ENCODE peak calls at places on chromosomes 11 and 22, in five cellular contexts. One of them, this sample, is unnamed.

GRCh38 chr11:75031224-75031753 is 42.6 kb downstream of the NEU3 start:
- DNase-seq in K562: peak; percentile 92
- DNase-seq in HCT116: no peak
- DNase-seq in GM12878: no peak
- DNase-seq in HepG2: peak; percentile 41
- DNase-seq in this sample: no peak

GRCh38 chr22:27804683-27805297 is 3.2 kb upstream of the MN1 start:
- DNase-seq in K562: peak; percentile 47
- DNase-seq in HCT116: no peak
- DNase-seq in GM12878: no peak
- DNase-seq in HepG2: peak; percentile 44
- DNase-seq in this sample: peak; percentile 60

GRCh38 chr11:130002352-130002845 is at the start of gene PRDM10:
- DNase-seq in K562: peak; percentile 95
- DNase-seq in HCT116: peak; percentile 84
- DNase-seq in GM12878: no peak
- DNase-seq in HepG2: peak; percentile 85
- DNase-seq in this sample: peak; percentile 99

GRCh38 chr11:6413791-6414231 is 5.1 kb downstream of the APBB1 start:
- DNase-seq in K562: peak; percentile 42
- DNase-seq in HCT116: no peak
- DNase-seq in GM12878: no peak
- DNase-seq in HepG2: no peak
- DNase-seq in this sample: no peak

GRCh38 chr11:58965246-58965985 is 26.1 kb downstream of the GLYATL1 start:
- DNase-seq in K562: no peak
- DNase-seq in HCT116: no peak
- DNase-seq in GM12878: no peak
- DNase-seq in HepG2: no peak
- DNase-seq in this sample: no peak

GRCh38 chr22:35470903-35471321 is 69.7 kb upstream of the RASD2 start:
- DNase-seq in K562: peak; percentile 47
- DNase-seq in HCT116: peak; percentile 28
- DNase-seq in GM12878: no peak
- DNase-seq in HepG2: peak; percentile 83
- DNase-seq in this sample: no peak

GRCh38 chr22:23763579-23764331 is 965 bp downstream of the C22orf15 start:
- DNase-seq in K562: peak; percentile 35
- DNase-seq in HCT116: no peak
- DNase-seq in GM12878: no peak
- DNase-seq in HepG2: no peak
- DNase-seq in this sample: no peak

GRCh38 chr11:130642994-130643393 is 194.5 kb downstream of the ADAMTS15 start:
- DNase-seq in K562: no peak
- DNase-seq in HCT116: no peak
- DNase-seq in GM12878: no peak
- DNase-seq in HepG2: no peak
- DNase-seq in this sample: no peak

GRCh38 chr11:122727101-122727929 is 71.8 kb downstream of the UBASH3B start:
- DNase-seq in K562: no peak
- DNase-seq in HCT116: no peak
- DNase-seq in GM12878: no peak
- DNase-seq in HepG2: no peak
- DNase-seq in this sample: no peak

GRCh38 chr22:44885806-44886360 is 123.9 kb downstream of the PHF21B start:
- DNase-seq in K562: no peak
- DNase-seq in HCT116: no peak
- DNase-seq in GM12878: no peak
- DNase-seq in HepG2: no peak
- DNase-seq in this sample: no peak

GRCh38 chr11:44765676-44766075 is 38.9 kb downstream of the TSPAN18 start:
- DNase-seq in K562: no peak
- DNase-seq in HCT116: no peak
- DNase-seq in GM12878: no peak
- DNase-seq in HepG2: no peak
- DNase-seq in this sample: no peak

GRCh38 chr11:68099474-68100405 is 21.4 kb downstream of the CHKA start:
- DNase-seq in K562: peak; percentile 33
- DNase-seq in HCT116: no peak
- DNase-seq in GM12878: peak; percentile 52
- DNase-seq in HepG2: peak; percentile 99
- DNase-seq in this sample: no peak

DNA sequence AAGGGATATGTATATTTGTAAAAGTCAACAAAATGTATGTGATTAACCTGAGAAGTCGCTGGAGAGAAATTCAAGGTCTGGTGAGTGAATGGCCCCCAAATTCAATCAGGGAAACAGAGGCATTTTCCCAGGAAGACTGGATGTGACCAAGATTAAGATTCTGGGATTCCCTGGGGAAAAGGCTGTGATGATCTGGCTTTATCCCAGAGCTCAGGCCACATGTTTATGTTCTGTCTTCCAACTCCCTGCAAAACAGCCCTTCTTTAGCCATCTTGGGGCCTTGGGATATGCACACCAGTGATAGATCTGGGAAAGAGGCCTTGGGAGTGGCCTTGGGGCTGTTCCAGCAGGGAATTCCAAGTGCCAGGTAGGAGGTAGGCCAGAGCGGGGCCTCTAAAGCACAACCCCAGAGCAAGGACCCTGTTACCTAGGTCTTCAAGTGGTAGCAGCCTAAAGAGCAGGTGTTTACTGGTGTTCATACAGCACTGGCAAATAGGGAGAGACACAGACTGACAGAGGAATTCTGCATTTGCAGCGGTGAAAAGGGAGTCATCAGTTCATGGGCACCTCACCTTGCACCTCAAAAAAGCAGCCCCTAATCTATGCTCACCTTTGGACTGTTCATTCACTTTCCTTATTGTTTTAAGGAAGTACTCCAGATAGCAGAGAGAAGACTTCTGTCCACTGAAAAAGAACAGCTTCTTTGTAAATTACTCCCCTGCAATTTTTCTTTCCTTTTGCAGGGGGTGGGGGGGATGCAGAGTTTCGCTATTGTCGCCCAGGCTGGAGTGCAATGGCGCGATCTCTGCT is 312.4 kb downstream of the BUD13 start:
- DNase-seq in K562: no peak
- DNase-seq in HCT116: no peak
- DNase-seq in GM12878: no peak
- DNase-seq in HepG2: no peak
- DNase-seq in this sample: no peak
- TF ChIP-seq JUND in K562: no peak
- TF ChIP-seq JUND in HCT116: no peak
- TF ChIP-seq JUND in GM12878: no peak
- TF ChIP-seq JUND in HepG2: no peak
- TF ChIP-seq JUND in this sample: no peak

DNA sequence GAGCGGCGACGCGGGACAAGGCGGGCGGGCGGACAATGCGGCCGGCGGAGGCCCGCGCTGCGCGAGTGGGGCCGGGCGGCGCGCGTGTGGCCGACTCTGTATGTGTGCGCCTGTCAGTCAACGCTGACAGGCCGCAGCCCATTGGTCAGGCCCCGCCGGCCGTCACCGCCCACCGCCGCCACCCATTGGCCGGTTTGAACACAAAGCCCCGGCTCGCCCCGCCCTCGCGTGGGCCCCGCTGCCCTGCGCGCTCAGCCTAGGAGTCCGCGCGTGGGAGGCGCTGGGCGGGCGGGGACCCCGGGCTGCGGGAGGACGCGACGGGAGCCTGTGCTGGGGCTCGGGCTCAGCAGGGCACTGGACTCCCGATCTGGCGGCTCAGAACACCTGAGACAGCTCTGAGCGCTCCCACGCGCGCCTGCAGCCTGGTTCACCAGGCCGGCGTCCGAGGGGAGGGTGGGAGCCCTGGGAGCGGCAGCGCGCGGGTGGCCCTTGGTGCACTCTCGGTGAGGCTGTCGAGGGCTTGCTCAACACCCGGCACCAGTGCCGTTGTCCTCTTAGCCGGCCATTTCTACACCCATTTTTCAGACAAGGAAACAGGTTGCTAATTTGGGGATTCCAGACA is at the start of gene SUN2:
- DNase-seq in K562: peak; percentile 98
- DNase-seq in HCT116: no peak
- DNase-seq in GM12878: peak; percentile 53
- DNase-seq in HepG2: peak; percentile 69
- DNase-seq in this sample: peak; percentile 91
- TF ChIP-seq JUND in K562: no peak
- TF ChIP-seq JUND in HCT116: no peak
- TF ChIP-seq JUND in GM12878: no peak
- TF ChIP-seq JUND in HepG2: no peak
- TF ChIP-seq JUND in this sample: no peak

GRCh38 chr11:119363081-119363861 is 16.8 kb upstream of the MFRP start:
- DNase-seq in K562: peak; percentile 22
- DNase-seq in HCT116: no peak
- DNase-seq in GM12878: no peak
- DNase-seq in HepG2: no peak
- DNase-seq in this sample: no peak

GRCh38 chr11:119362741-119363080 is 16.2 kb upstream of the MFRP start:
- DNase-seq in K562: no peak
- DNase-seq in HCT116: no peak
- DNase-seq in GM12878: no peak
- DNase-seq in HepG2: no peak
- DNase-seq in this sample: no peak

GRCh38 chr11:119361961-119362725 is 15.6 kb upstream of the MFRP start:
- DNase-seq in K562: no peak
- DNase-seq in HCT116: no peak
- DNase-seq in GM12878: no peak
- DNase-seq in HepG2: no peak
- DNase-seq in this sample: no peak

GRCh38 chr11:119365071-119365591 is 16.4 kb downstream of the USP2 start:
- DNase-seq in K562: no peak
- DNase-seq in HCT116: no peak
- DNase-seq in GM12878: no peak
- DNase-seq in HepG2: no peak
- DNase-seq in this sample: no peak

GRCh38 chr11:119363874-119364590 is 17.5 kb downstream of the USP2 start:
- DNase-seq in K562: peak; percentile 95
- DNase-seq in HCT116: no peak
- DNase-seq in GM12878: no peak
- DNase-seq in HepG2: no peak
- DNase-seq in this sample: peak; percentile 77
- TF ChIP-seq JUND in K562: no peak
- TF ChIP-seq JUND in HCT116: no peak
- TF ChIP-seq JUND in GM12878: no peak
- TF ChIP-seq JUND in HepG2: no peak
- TF ChIP-seq JUND in this sample: no peak

GRCh38 chr11:110897035-110897434 is 184.8 kb upstream of the ARHGAP20 start:
- DNase-seq in K562: no peak
- DNase-seq in HCT116: no peak
- DNase-seq in GM12878: no peak
- DNase-seq in HepG2: no peak
- DNase-seq in this sample: no peak
- TF ChIP-seq JUND in K562: no peak
- TF ChIP-seq JUND in HCT116: no peak
- TF ChIP-seq JUND in GM12878: no peak
- TF ChIP-seq JUND in HepG2: no peak
- TF ChIP-seq JUND in this sample: no peak

GRCh38 chr11:64121637-64122410 is 44.1 kb downstream of the MACROD1 start:
- DNase-seq in K562: no peak
- DNase-seq in HCT116: no peak
- DNase-seq in GM12878: no peak
- DNase-seq in HepG2: no peak
- DNase-seq in this sample: no peak
- TF ChIP-seq JUND in K562: no peak
- TF ChIP-seq JUND in HCT116: no peak
- TF ChIP-seq JUND in GM12878: no peak
- TF ChIP-seq JUND in HepG2: no peak
- TF ChIP-seq JUND in this sample: no peak

GRCh38 chr11:90851196-90851595 is 628.3 kb upstream of the CHORDC1 start:
- DNase-seq in K562: no peak
- DNase-seq in HCT116: no peak
- DNase-seq in GM12878: no peak
- DNase-seq in HepG2: no peak
- DNase-seq in this sample: no peak

GRCh38 chr11:90856790-90857189 is 633.9 kb upstream of the CHORDC1 start:
- DNase-seq in K562: no peak
- DNase-seq in HCT116: no peak
- DNase-seq in GM12878: no peak
- DNase-seq in HepG2: no peak
- DNase-seq in this sample: no peak

GRCh38 chr11:90855531-90855930 is 632.7 kb upstream of the CHORDC1 start:
- DNase-seq in K562: no peak
- DNase-seq in HCT116: no peak
- DNase-seq in GM12878: no peak
- DNase-seq in HepG2: no peak
- DNase-seq in this sample: no peak
- TF ChIP-seq JUND in K562: no peak
- TF ChIP-seq JUND in HCT116: no peak
- TF ChIP-seq JUND in GM12878: no peak
- TF ChIP-seq JUND in HepG2: no peak
- TF ChIP-seq JUND in this sample: peak; percentile 7

GRCh38 chr11:78415338-78415737 is 2.3 kb downstream of the GAB2 start:
- DNase-seq in K562: no peak
- DNase-seq in HCT116: no peak
- DNase-seq in GM12878: no peak
- DNase-seq in HepG2: no peak
- DNase-seq in this sample: no peak
- TF ChIP-seq JUND in K562: no peak
- TF ChIP-seq JUND in HCT116: no peak
- TF ChIP-seq JUND in GM12878: no peak
- TF ChIP-seq JUND in HepG2: no peak
- TF ChIP-seq JUND in this sample: no peak

GRCh38 chr11:106914409-106914808 is 103.9 kb downstream of the GUCY1A2 start:
- DNase-seq in K562: no peak
- DNase-seq in HCT116: no peak
- DNase-seq in GM12878: no peak
- DNase-seq in HepG2: no peak
- DNase-seq in this sample: no peak
- TF ChIP-seq JUND in K562: no peak
- TF ChIP-seq JUND in HCT116: no peak
- TF ChIP-seq JUND in GM12878: no peak
- TF ChIP-seq JUND in HepG2: no peak
- TF ChIP-seq JUND in this sample: no peak

This sample was measured in T47D.